ENCODE peak calls at places on chromosomes 2 and 18, in eight cellular contexts. One of them, this sample, is unnamed.

GRCh38 chr2:20702563-20702962 is 35.6 kb downstream of the GDF7 start:
- DNase-seq in A673: no peak
- DNase-seq in left ventricle myocardium superior: no peak
- DNase-seq in ELR: peak; percentile 47
- DNase-seq in activated CD8-positive, alpha-beta memory T cell treated with anti-CD3 and anti-CD28 coated beads for 1 hour: no peak
- DNase-seq in HFFc6: peak; percentile 25
- DNase-seq in MCF 10A: no peak
- DNase-seq in upper lobe of right lung: no peak
- DNase-seq in this sample: no peak

GRCh38 chr2:26692814-26693286 is 328 bp downstream of the KCNK3 start:
- DNase-seq in activated CD8-positive, alpha-beta memory T cell treated with anti-CD3 and anti-CD28 coated beads for 1 hour: no peak
- DNase-seq in A673: peak; percentile 60
- DNase-seq in HFFc6: no peak
- DNase-seq in left ventricle myocardium superior: no peak
- DNase-seq in upper lobe of right lung: no peak
- DNase-seq in ELR: peak; percentile 47
- DNase-seq in MCF 10A: no peak
- DNase-seq in this sample: peak; percentile 36

GRCh38 chr2:158575051-158575635 is 118.4 kb downstream of the PKP4 start:
- DNase-seq in ELR: no peak
- DNase-seq in A673: no peak
- DNase-seq in activated CD8-positive, alpha-beta memory T cell treated with anti-CD3 and anti-CD28 coated beads for 1 hour: no peak
- DNase-seq in MCF 10A: no peak
- DNase-seq in upper lobe of right lung: no peak
- DNase-seq in HFFc6: peak; percentile 3
- DNase-seq in left ventricle myocardium superior: no peak
- DNase-seq in this sample: no peak

GRCh38 chr18:50034029-50034428 is 160.9 kb downstream of the MYO5B start:
- DNase-seq in HFFc6: no peak
- DNase-seq in upper lobe of right lung: no peak
- DNase-seq in A673: no peak
- DNase-seq in left ventricle myocardium superior: no peak
- DNase-seq in MCF 10A: no peak
- DNase-seq in ELR: no peak
- DNase-seq in activated CD8-positive, alpha-beta memory T cell treated with anti-CD3 and anti-CD28 coated beads for 1 hour: no peak
- DNase-seq in this sample: no peak

GRCh38 chr18:23133860-23134779 is 1.2 kb upstream of the CABLES1 start:
- DNase-seq in ELR: no peak
- DNase-seq in left ventricle myocardium superior: no peak
- DNase-seq in activated CD8-positive, alpha-beta memory T cell treated with anti-CD3 and anti-CD28 coated beads for 1 hour: no peak
- DNase-seq in MCF 10A: peak; percentile 71
- DNase-seq in upper lobe of right lung: peak; percentile 77
- DNase-seq in A673: peak; percentile 41
- DNase-seq in HFFc6: no peak
- DNase-seq in this sample: no peak

GRCh38 chr2:67752964-67753363 is 309.8 kb downstream of the C1D start:
- DNase-seq in upper lobe of right lung: no peak
- DNase-seq in MCF 10A: peak; percentile 55
- DNase-seq in activated CD8-positive, alpha-beta memory T cell treated with anti-CD3 and anti-CD28 coated beads for 1 hour: no peak
- DNase-seq in left ventricle myocardium superior: no peak
- DNase-seq in ELR: peak; percentile 73
- DNase-seq in HFFc6: peak; percentile 68
- DNase-seq in A673: no peak
- DNase-seq in this sample: no peak

GRCh38 chr2:206614825-206615224 is 27.5 kb upstream of the FAM237A start:
- DNase-seq in MCF 10A: peak; percentile 68
- DNase-seq in ELR: peak; percentile 86
- DNase-seq in activated CD8-positive, alpha-beta memory T cell treated with anti-CD3 and anti-CD28 coated beads for 1 hour: no peak
- DNase-seq in upper lobe of right lung: no peak
- DNase-seq in A673: peak; percentile 11
- DNase-seq in left ventricle myocardium superior: no peak
- DNase-seq in HFFc6: peak; percentile 4
- DNase-seq in this sample: no peak

GRCh38 chr2:217714268-217714643 is 288.5 kb downstream of the TNS1 start:
- DNase-seq in left ventricle myocardium superior: peak; percentile 77
- DNase-seq in MCF 10A: peak; percentile 11
- DNase-seq in A673: no peak
- DNase-seq in HFFc6: no peak
- DNase-seq in activated CD8-positive, alpha-beta memory T cell treated with anti-CD3 and anti-CD28 coated beads for 1 hour: no peak
- DNase-seq in ELR: peak; percentile 52
- DNase-seq in upper lobe of right lung: peak; percentile 69
- DNase-seq in this sample: peak; percentile 47

GRCh38 chr2:193796847-193797246 is 1602.1 kb upstream of the TMEFF2 start:
- DNase-seq in left ventricle myocardium superior: no peak
- DNase-seq in MCF 10A: no peak
- DNase-seq in ELR: no peak
- DNase-seq in upper lobe of right lung: no peak
- DNase-seq in HFFc6: no peak
- DNase-seq in activated CD8-positive, alpha-beta memory T cell treated with anti-CD3 and anti-CD28 coated beads for 1 hour: no peak
- DNase-seq in A673: no peak
- DNase-seq in this sample: no peak

GRCh38 chr2:119108186-119108585 is 50.4 kb downstream of the C1QL2 start:
- DNase-seq in HFFc6: no peak
- DNase-seq in activated CD8-positive, alpha-beta memory T cell treated with anti-CD3 and anti-CD28 coated beads for 1 hour: no peak
- DNase-seq in upper lobe of right lung: no peak
- DNase-seq in A673: no peak
- DNase-seq in MCF 10A: no peak
- DNase-seq in left ventricle myocardium superior: no peak
- DNase-seq in ELR: no peak
- DNase-seq in this sample: no peak

GRCh38 chr2:11996618-11997017 is 250.2 kb downstream of the LPIN1 start:
- DNase-seq in A673: no peak
- DNase-seq in HFFc6: peak; percentile 61
- DNase-seq in MCF 10A: no peak
- DNase-seq in ELR: peak; percentile 82
- DNase-seq in upper lobe of right lung: no peak
- DNase-seq in left ventricle myocardium superior: no peak
- DNase-seq in activated CD8-positive, alpha-beta memory T cell treated with anti-CD3 and anti-CD28 coated beads for 1 hour: no peak
- DNase-seq in this sample: no peak

GRCh38 chr2:36578343-36579296 is 19.3 kb downstream of the FEZ2 start:
- DNase-seq in left ventricle myocardium superior: no peak
- DNase-seq in HFFc6: no peak
- DNase-seq in ELR: no peak
- DNase-seq in A673: no peak
- DNase-seq in upper lobe of right lung: no peak
- DNase-seq in activated CD8-positive, alpha-beta memory T cell treated with anti-CD3 and anti-CD28 coated beads for 1 hour: no peak
- DNase-seq in MCF 10A: peak; percentile 42
- DNase-seq in this sample: no peak